ENCODE peak calls at places on chromosomes 4 and X, in four cellular contexts. One of them, this sample, is unnamed.
A peak's percentile ranks its signal among the peaks of the same experiment; 100 is the strongest.

GRCh38 chr4:11480683-11481082 is 52.0 kb upstream of the HS3ST1 start:
- DNase-seq in fibroblast of lung: no peak
- DNase-seq in SK-N-SH: no peak
- DNase-seq in IMR-90: peak; percentile 11
- DNase-seq in this sample: no peak

GRCh38 chrX:9144643-9145290 is 110.8 kb upstream of the FAM9B start:
- DNase-seq in fibroblast of lung: peak; percentile 31
- DNase-seq in SK-N-SH: no peak
- DNase-seq in IMR-90: no peak
- DNase-seq in this sample: peak; percentile 40

GRCh38 chr4:52873861-52874343 is 11.8 kb downstream of the RASL11B start:
- DNase-seq in fibroblast of lung: no peak
- DNase-seq in SK-N-SH: no peak
- DNase-seq in IMR-90: no peak
- DNase-seq in this sample: peak; percentile 32

GRCh38 chr4:124435276-124435675 is 277.3 kb downstream of the ANKRD50 start:
- DNase-seq in fibroblast of lung: no peak
- DNase-seq in SK-N-SH: no peak
- DNase-seq in IMR-90: no peak
- DNase-seq in this sample: peak; percentile 18

GRCh38 chr4:48247142-48247877 is 22.3 kb downstream of the TEC start:
- DNase-seq in fibroblast of lung: peak; percentile 67
- DNase-seq in SK-N-SH: no peak
- DNase-seq in IMR-90: peak; percentile 46
- DNase-seq in this sample: peak; percentile 80

GRCh38 chr4:61199869-61200194 is 294 bp upstream of the ADGRL3 start:
- DNase-seq in fibroblast of lung: no peak
- DNase-seq in SK-N-SH: no peak
- DNase-seq in IMR-90: no peak
- DNase-seq in this sample: no peak

GRCh38 chr4:95548738-95549245 is at the start of gene UNC5C:
- DNase-seq in fibroblast of lung: peak; percentile 85
- DNase-seq in SK-N-SH: peak; percentile 82
- DNase-seq in IMR-90: no peak
- DNase-seq in this sample: peak; percentile 38

GRCh38 chrX:38260231-38260630 is 39.6 kb upstream of the SRPX start:
- DNase-seq in fibroblast of lung: peak; percentile 31
- DNase-seq in SK-N-SH: peak; percentile 44
- DNase-seq in IMR-90: peak; percentile 11
- DNase-seq in this sample: peak; percentile 53

GRCh38 chr4:94444771-94445170 is 7.0 kb upstream of the PDLIM5 start:
- DNase-seq in fibroblast of lung: no peak
- DNase-seq in SK-N-SH: no peak
- DNase-seq in IMR-90: peak; percentile 55
- DNase-seq in this sample: no peak

GRCh38 chr4:6541789-6542188 is 33.2 kb upstream of the MAN2B2 start:
- DNase-seq in fibroblast of lung: no peak
- DNase-seq in SK-N-SH: no peak
- DNase-seq in IMR-90: no peak
- DNase-seq in this sample: no peak

GRCh38 chr4:120824905-120825304 is 97.6 kb downstream of the PRDM5 start:
- DNase-seq in fibroblast of lung: no peak
- DNase-seq in SK-N-SH: no peak
- DNase-seq in IMR-90: no peak
- DNase-seq in this sample: no peak

GRCh38 chrX:40207626-40208025 is 109.9 kb upstream of the BCOR start:
- DNase-seq in fibroblast of lung: no peak
- DNase-seq in SK-N-SH: no peak
- DNase-seq in IMR-90: peak; percentile 19
- DNase-seq in this sample: no peak

GRCh38 chr4:16893141-16893571 is 5.3 kb downstream of the LDB2 start:
- DNase-seq in fibroblast of lung: peak; percentile 21
- DNase-seq in SK-N-SH: no peak
- DNase-seq in IMR-90: peak; percentile 34
- DNase-seq in this sample: peak; percentile 46

GRCh38 chr4:168587326-168588125 is 90.7 kb downstream of the PALLD start:
- DNase-seq in fibroblast of lung: peak; percentile 81
- DNase-seq in SK-N-SH: no peak
- DNase-seq in IMR-90: peak; percentile 88
- DNase-seq in this sample: peak; percentile 69

GRCh38 chrX:19862634-19863236 is 24.7 kb downstream of the SH3KBP1 start:
- DNase-seq in fibroblast of lung: no peak
- DNase-seq in SK-N-SH: no peak
- DNase-seq in IMR-90: no peak
- DNase-seq in this sample: no peak

GRCh38 chrX:23845316-23845932 is 62.3 kb downstream of the APOO start:
- DNase-seq in fibroblast of lung: peak; percentile 14
- DNase-seq in SK-N-SH: no peak
- DNase-seq in IMR-90: no peak
- DNase-seq in this sample: peak; percentile 30

GRCh38 chrX:134764202-134764785 is 106.0 kb upstream of the PLAC1 start:
- DNase-seq in fibroblast of lung: peak; percentile 43
- DNase-seq in SK-N-SH: peak; percentile 66
- DNase-seq in IMR-90: no peak
- DNase-seq in this sample: peak; percentile 60

GRCh38 chr4:128570380-128570779 is 239.1 kb upstream of the JADE1 start:
- DNase-seq in fibroblast of lung: peak; percentile 47
- DNase-seq in SK-N-SH: no peak
- DNase-seq in IMR-90: peak; percentile 62
- DNase-seq in this sample: peak; percentile 55

GRCh38 chrX:127317159-127317558 is 497.6 kb downstream of the PRR32 start:
- DNase-seq in fibroblast of lung: no peak
- DNase-seq in SK-N-SH: no peak
- DNase-seq in IMR-90: no peak
- DNase-seq in this sample: no peak

GRCh38 chr4:75741027-75741426 is 16.6 kb downstream of the USO1 start:
- DNase-seq in fibroblast of lung: no peak
- DNase-seq in SK-N-SH: no peak
- DNase-seq in IMR-90: peak; percentile 35
- DNase-seq in this sample: no peak

GRCh38 chr4:114263233-114263632 is 283.8 kb upstream of the ARSJ start:
- DNase-seq in fibroblast of lung: peak; percentile 50
- DNase-seq in SK-N-SH: no peak
- DNase-seq in IMR-90: peak; percentile 81
- DNase-seq in this sample: peak; percentile 67

GRCh38 chr4:139550724-139551429 is 5.1 kb downstream of the SETD7 start:
- DNase-seq in fibroblast of lung: no peak
- DNase-seq in SK-N-SH: no peak
- DNase-seq in IMR-90: peak; percentile 45
- DNase-seq in this sample: peak; percentile 74

GRCh38 chr4:123349401-123350190 is 47.0 kb upstream of the SPRY1 start:
- DNase-seq in fibroblast of lung: no peak
- DNase-seq in SK-N-SH: no peak
- DNase-seq in IMR-90: no peak
- DNase-seq in this sample: no peak

GRCh38 chr4:116551798-116552197 is 533.6 kb downstream of the TRAM1L1 start:
- DNase-seq in fibroblast of lung: no peak
- DNase-seq in SK-N-SH: no peak
- DNase-seq in IMR-90: no peak
- DNase-seq in this sample: no peak

GRCh38 chr4:55378617-55379467 is 16.9 kb upstream of the TMEM165 start:
- DNase-seq in fibroblast of lung: no peak
- DNase-seq in SK-N-SH: no peak
- DNase-seq in IMR-90: no peak
- DNase-seq in this sample: peak; percentile 12

GRCh38 chr4:6641164-6641970 is 882 bp downstream of the MRFAP1 start:
- DNase-seq in fibroblast of lung: peak; percentile 44
- DNase-seq in SK-N-SH: peak; percentile 67
- DNase-seq in IMR-90: peak; percentile 42
- DNase-seq in this sample: peak; percentile 56

GRCh38 chr4:56910172-56910967 is 2.7 kb downstream of the REST start:
- DNase-seq in fibroblast of lung: no peak
- DNase-seq in SK-N-SH: no peak
- DNase-seq in IMR-90: no peak
- DNase-seq in this sample: no peak

GRCh38 chrX:30898886-30899285 is 9.8 kb upstream of the TAB3 start:
- DNase-seq in fibroblast of lung: no peak
- DNase-seq in SK-N-SH: no peak
- DNase-seq in IMR-90: no peak
- DNase-seq in this sample: no peak

GRCh38 chr4:103996637-103997036 is 276.9 kb upstream of the TACR3 start:
- DNase-seq in fibroblast of lung: peak; percentile 42
- DNase-seq in SK-N-SH: no peak
- DNase-seq in IMR-90: no peak
- DNase-seq in this sample: peak; percentile 73

GRCh38 chrX:71609095-71609750 is 9.1 kb downstream of the CXCR3 start:
- DNase-seq in fibroblast of lung: no peak
- DNase-seq in SK-N-SH: no peak
- DNase-seq in IMR-90: no peak
- DNase-seq in this sample: no peak

GRCh38 chr4:122899682-122900081 is 22.7 kb downstream of the NUDT6 start:
- DNase-seq in fibroblast of lung: no peak
- DNase-seq in SK-N-SH: no peak
- DNase-seq in IMR-90: no peak
- DNase-seq in this sample: no peak

GRCh38 chr4:139668658-139669201 is 3.1 kb downstream of the MGST2 start:
- DNase-seq in fibroblast of lung: no peak
- DNase-seq in SK-N-SH: no peak
- DNase-seq in IMR-90: no peak
- DNase-seq in this sample: no peak

GRCh38 chr4:107744532-107744931 is 24.5 kb upstream of the PAPSS1 start:
- DNase-seq in fibroblast of lung: no peak
- DNase-seq in SK-N-SH: no peak
- DNase-seq in IMR-90: no peak
- DNase-seq in this sample: no peak

GRCh38 chr4:107742791-107743190 is 22.8 kb upstream of the PAPSS1 start:
- DNase-seq in fibroblast of lung: no peak
- DNase-seq in SK-N-SH: no peak
- DNase-seq in IMR-90: no peak
- DNase-seq in this sample: no peak

GRCh38 chr4:107742196-107742595 is 22.2 kb upstream of the PAPSS1 start:
- DNase-seq in fibroblast of lung: no peak
- DNase-seq in SK-N-SH: no peak
- DNase-seq in IMR-90: no peak
- DNase-seq in this sample: no peak

GRCh38 chr4:107740950-107741701 is 21.1 kb upstream of the PAPSS1 start:
- DNase-seq in fibroblast of lung: peak; percentile 76
- DNase-seq in SK-N-SH: no peak
- DNase-seq in IMR-90: peak; percentile 60
- DNase-seq in this sample: peak; percentile 85

GRCh38 chr4:107743532-107743931 is 23.5 kb upstream of the PAPSS1 start:
- DNase-seq in fibroblast of lung: no peak
- DNase-seq in SK-N-SH: no peak
- DNase-seq in IMR-90: peak; percentile 18
- DNase-seq in this sample: peak; percentile 43
- H3K4me3 ChIP-seq in fibroblast of lung: no peak overlapping the region
- H3K4me3 ChIP-seq in SK-N-SH: no peak overlapping the region
- H3K4me3 ChIP-seq in IMR-90: no peak overlapping the region
- H3K4me3 ChIP-seq in this sample: no peak overlapping the region

GRCh38 chr4:3341760-3342159 is 48.9 kb downstream of the RGS12 start:
- DNase-seq in fibroblast of lung: no peak
- DNase-seq in SK-N-SH: no peak
- DNase-seq in IMR-90: no peak
- DNase-seq in this sample: no peak
- H3K4me3 ChIP-seq in fibroblast of lung: no peak overlapping the region
- H3K4me3 ChIP-seq in SK-N-SH: no peak overlapping the region
- H3K4me3 ChIP-seq in IMR-90: peak overlapping the region; percentile 20
- H3K4me3 ChIP-seq in this sample: no peak overlapping the region

GRCh38 chr4:10096201-10096975 is 20.2 kb downstream of the WDR1 start:
- DNase-seq in fibroblast of lung: peak; percentile 96
- DNase-seq in SK-N-SH: no peak
- DNase-seq in IMR-90: peak; percentile 94
- DNase-seq in this sample: peak; percentile 96
- H3K4me3 ChIP-seq in fibroblast of lung: peak overlapping the region; percentile 3
- H3K4me3 ChIP-seq in SK-N-SH: no peak overlapping the region
- H3K4me3 ChIP-seq in IMR-90: no peak overlapping the region
- H3K4me3 ChIP-seq in this sample: no peak overlapping the region

DNA sequence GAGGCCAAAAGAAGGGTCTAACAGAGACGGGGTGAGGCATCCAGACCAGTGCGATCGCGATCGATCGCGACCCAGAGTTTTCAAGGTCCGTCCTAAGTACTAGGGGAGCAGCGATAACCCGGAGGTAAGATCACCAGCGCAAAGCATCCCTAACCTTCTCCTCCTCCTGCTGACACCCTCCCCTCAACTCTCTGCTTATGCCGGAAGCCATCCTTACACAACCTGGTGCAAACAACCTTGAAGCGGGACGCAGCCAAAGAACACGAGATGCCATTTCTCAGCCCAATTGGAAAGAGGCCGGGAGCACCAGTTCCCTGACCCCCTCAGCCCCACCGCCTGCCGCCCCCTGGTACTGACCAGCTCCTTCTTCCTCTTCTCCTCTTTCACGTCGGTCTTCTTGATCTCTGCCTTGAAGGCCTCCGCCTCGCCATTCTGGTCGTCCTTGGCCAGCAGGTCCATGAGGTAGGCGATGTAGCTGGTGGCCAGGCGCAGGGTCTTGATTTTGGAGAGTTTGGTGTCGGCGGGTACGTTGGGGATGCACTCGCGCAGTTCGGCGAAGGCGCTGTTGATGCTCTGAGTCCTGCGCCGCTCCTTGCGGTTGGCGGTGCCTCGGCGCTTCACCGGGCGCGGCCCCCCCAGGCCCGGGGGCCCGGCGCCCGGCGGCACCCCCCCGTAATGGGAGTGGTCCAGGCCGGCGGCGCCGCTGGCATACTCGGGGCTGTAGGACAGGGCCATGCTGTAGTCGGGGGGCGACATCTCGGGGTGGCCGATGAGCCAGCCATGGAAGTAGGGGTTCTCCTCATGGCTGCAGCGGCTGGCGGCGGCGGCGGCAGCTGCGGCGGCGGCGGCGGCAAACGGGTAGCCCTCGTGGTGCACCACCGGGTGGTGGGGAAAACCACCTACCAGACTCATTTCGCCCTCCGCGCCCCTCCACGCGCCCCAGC is 1.4 kb downstream of the HAND2 start:
- DNase-seq in fibroblast of lung: no peak
- DNase-seq in SK-N-SH: peak; percentile 67
- DNase-seq in IMR-90: no peak
- DNase-seq in this sample: no peak
- H3K4me3 ChIP-seq in fibroblast of lung: no peak overlapping the region
- H3K4me3 ChIP-seq in SK-N-SH: peak overlapping the region; percentile 61
- H3K4me3 ChIP-seq in IMR-90: peak overlapping the region; percentile 21
- H3K4me3 ChIP-seq in this sample: no peak overlapping the region

DNA sequence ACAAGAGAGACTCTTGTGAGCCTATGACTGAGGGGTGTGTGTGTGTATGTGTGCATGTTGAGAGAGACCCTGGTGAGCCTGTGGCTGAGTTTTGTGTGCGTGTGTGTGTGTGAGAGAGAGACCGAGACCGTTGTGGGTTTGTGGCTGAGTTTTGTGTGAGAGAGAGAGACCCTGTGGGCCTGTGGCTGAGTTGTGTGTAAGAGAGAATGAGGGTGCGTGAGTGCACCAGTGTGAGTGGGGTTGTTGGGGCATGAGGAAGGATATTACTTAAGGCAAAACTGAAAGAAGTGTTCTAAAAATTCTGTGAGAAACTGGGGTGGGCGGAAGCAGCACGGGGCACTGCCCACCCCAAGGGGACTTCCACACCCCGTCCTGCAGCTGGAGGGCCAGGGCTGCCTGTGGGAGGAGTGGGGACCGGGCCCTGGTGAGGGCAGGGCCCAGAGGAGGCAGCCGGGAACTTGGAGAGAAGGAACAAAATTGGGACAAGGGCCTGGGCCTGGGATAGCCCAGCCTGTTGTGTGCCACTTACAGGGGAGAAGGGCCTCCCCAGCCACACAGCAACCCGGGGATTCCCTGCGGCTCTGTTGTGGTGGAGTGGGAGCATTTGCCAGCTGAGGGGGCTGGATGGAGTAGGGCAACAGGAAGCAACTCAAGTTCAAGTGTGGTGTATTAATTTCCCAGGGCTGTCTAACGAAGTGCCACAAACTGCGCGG is 22.0 kb downstream of the TMEM131L start:
- DNase-seq in fibroblast of lung: peak; percentile 28
- DNase-seq in SK-N-SH: no peak
- DNase-seq in IMR-90: peak; percentile 53
- DNase-seq in this sample: peak; percentile 50
- H3K4me3 ChIP-seq in fibroblast of lung: peak overlapping the region; percentile 3
- H3K4me3 ChIP-seq in SK-N-SH: no peak overlapping the region
- H3K4me3 ChIP-seq in IMR-90: no peak overlapping the region
- H3K4me3 ChIP-seq in this sample: no peak overlapping the region